ENCODE peak calls at places on chromosome 21, in six cellular contexts. R is mesenchymal stem cell, T is H9, I is IMR-90, G is trophoblast cell, F is H1. B is an unnamed sample.

GRCh38 chr21:33997432-33997831 is 75.9 kb upstream of the MRPS6 start:
- DNase-seq in I (no peak), T (no peak), F (no peak), R (no peak), G (no peak), B (no peak)

GRCh38 chr21:32994305-32994704 is 31.4 kb upstream of the OLIG2 start:
- DNase-seq in I (peak; percentile 31), R (peak; percentile 25), T (no peak), F (no peak), G (no peak), B (no peak)

GRCh38 chr21:33924079-33924765 is 8.6 kb upstream of the ATP5PO start:
- DNase-seq in F (peak; percentile 97), G (peak; percentile 79), I (peak; percentile 72), R (peak; percentile 77), T (peak; percentile 86), B (peak; percentile 86)

GRCh38 chr21:21230672-21231071 is 232.5 kb downstream of the NCAM2 start:
- DNase-seq in T (no peak), R (no peak), I (peak; percentile 24), G (no peak), F (no peak), B (no peak)

GRCh38 chr21:45074818-45075605 is 632 bp downstream of the ADARB1 start:
- DNase-seq in T (peak; percentile 50), I (no peak), F (peak; percentile 67), G (no peak), R (peak; percentile 59), B (peak; percentile 39)

GRCh38 chr21:33206771-33207290 is 22.9 kb upstream of the IFNAR2 start:
- DNase-seq in R (no peak), I (no peak), G (peak; percentile 73), F (peak; percentile 17), T (no peak), B (no peak)

GRCh38 chr21:35624896-35625295 is 435.4 kb downstream of the SETD4 start:
- DNase-seq in T (no peak), I (no peak), G (no peak), R (no peak), F (no peak), B (no peak)

GRCh38 chr21:35256468-35256988 is 207.4 kb upstream of the RUNX1 start:
- DNase-seq in F (no peak), R (peak; percentile 98), I (peak; percentile 100), G (peak; percentile 68), T (no peak), B (peak; percentile 17)

GRCh38 chr21:38533887-38534286 is 35.6 kb upstream of the ERG start:
- DNase-seq in G (no peak), R (peak; percentile 1), T (no peak), I (no peak), F (no peak), B (no peak)

GRCh38 chr21:38930065-38930464 is 124.3 kb downstream of the ETS2 start:
- DNase-seq in F (no peak), G (no peak), T (no peak), R (peak; percentile 26), I (no peak), B (no peak)

DNA sequence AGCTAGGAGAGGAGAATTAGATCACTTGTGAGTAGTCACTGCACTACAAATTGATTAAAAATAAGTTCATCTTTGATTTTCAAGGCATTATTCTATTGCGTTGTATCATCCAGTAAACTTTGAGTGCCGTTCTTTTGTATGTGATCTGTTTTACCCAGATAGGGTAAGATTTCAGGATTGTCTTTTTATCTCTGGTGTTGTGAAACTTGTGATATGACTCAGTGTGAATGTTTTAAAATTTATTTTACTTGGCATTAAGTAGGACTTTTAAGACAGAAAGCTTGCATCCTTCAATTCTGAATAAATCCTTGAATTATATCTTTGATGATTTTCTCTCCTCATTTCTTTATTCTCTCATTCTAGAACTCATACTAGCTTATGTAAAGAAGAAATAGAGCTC is 93.3 kb upstream of the ADAMTS5 start:
- DNase-seq in R (peak; percentile 13), T (no peak), G (no peak), F (no peak), I (peak; percentile 82), B (no peak)
- H4K91ac ChIP-seq in R (no peak overlapping the region), T (no peak overlapping the region), G (no peak overlapping the region), F (no peak overlapping the region), I (no peak overlapping the region), B (no peak overlapping the region)

GRCh38 chr21:15182731-15183130 is 117.9 kb upstream of the NRIP1 start:
- DNase-seq in F (no peak), I (no peak), R (no peak), G (no peak), T (no peak), B (no peak)

DNA sequence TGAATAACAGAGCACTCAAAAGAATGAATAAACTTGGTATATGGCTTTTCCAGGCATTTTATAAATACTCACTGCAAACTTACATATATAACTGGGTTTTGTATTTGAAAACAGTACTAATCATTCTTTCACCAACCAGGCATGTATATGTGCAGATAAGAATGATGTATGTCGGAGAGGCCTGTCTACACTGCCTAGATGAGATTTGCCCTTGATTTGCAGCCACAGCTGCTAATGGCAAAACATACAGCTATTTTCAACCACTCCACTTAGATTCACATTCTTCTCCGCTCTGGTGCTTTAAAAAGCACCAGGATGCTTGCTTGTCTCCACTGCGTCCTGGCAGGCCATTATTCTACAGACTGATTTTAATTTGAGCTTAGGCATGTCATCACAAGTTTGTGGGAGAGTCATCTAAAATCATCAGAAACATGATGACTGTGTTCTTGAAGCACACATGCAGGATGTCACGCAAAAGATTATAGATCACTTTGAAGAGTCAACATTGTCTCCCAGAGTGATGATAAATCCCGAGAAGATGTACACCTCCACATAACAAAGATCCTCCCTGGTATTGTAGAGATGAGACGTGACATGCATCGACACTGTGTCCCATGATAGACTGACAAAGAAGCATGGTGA is 119.0 kb upstream of the NRIP1 start:
- DNase-seq in G (no peak), R (no peak), F (no peak), T (no peak), I (no peak), B (no peak)
- H3K14ac ChIP-seq in G (no peak overlapping the region), R (no peak overlapping the region), F (no peak overlapping the region), T (no peak overlapping the region), I (no peak overlapping the region), B (no peak overlapping the region)

GRCh38 chr21:43727571-43728466 is 8.9 kb downstream of the PDXK start:
- DNase-seq in T (peak; percentile 50), R (peak; percentile 65), G (peak; percentile 94), F (no peak), I (peak; percentile 22), B (no peak)
- H3K18ac ChIP-seq in T (no peak overlapping the region), R (peak overlapping the region; percentile 98), G (peak overlapping the region; percentile 11), F (peak overlapping the region; percentile 97), I (peak overlapping the region; percentile 76), B (peak overlapping the region; percentile 87)

GRCh38 chr21:44076316-44076715 is 30.9 kb upstream of the PWP2 start:
- DNase-seq in G (no peak), F (no peak), I (no peak), R (no peak), T (no peak), B (no peak)

GRCh38 chr21:44071359-44072104 is 35.7 kb upstream of the PWP2 start:
- DNase-seq in R (no peak), T (no peak), F (no peak), I (no peak), G (no peak), B (no peak)

GRCh38 chr21:44070391-44070790 is 36.8 kb upstream of the PWP2 start:
- DNase-seq in G (no peak), R (no peak), F (no peak), I (no peak), T (no peak), B (no peak)

GRCh38 chr21:44072111-44072510 is 35.1 kb upstream of the PWP2 start:
- DNase-seq in F (no peak), T (no peak), R (no peak), G (no peak), I (no peak), B (no peak)

DNA sequence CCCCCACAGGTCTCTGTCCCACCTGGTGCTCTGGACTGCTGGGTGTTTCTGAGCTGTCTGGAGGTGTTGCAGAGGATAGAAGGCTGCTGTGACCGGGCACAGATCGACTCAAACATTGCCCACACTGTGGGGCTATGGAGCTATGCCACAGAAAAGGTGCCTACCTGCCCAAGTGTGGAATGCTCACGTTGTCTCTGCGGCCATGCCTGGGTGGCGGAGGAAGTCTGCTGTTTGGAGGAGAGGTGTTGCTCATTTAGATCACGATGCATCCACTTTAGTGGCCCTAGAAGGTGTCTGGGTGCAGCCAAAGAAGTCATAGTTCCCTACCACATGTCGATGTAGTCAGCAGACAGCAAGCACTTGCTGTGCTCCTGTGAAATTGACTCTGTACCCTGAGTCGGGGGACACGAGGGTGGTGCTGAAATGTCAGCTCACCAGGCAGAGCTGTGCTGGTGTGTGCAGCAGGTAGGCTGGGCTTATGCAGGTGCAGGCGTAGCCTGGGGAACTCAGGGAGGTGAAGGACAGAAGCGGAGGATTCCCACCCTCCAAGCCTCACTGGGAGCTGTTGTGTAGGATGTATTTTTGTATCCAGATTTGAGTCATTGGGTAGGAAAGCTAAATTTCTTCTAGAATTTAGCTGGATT is 32.8 kb upstream of the PWP2 start:
- DNase-seq in G (no peak), F (no peak), R (no peak), I (no peak), T (no peak), B (no peak)
- H4K91ac ChIP-seq in G (no peak overlapping the region), F (no peak overlapping the region), R (no peak overlapping the region), I (no peak overlapping the region), T (no peak overlapping the region), B (no peak overlapping the region)

DNA sequence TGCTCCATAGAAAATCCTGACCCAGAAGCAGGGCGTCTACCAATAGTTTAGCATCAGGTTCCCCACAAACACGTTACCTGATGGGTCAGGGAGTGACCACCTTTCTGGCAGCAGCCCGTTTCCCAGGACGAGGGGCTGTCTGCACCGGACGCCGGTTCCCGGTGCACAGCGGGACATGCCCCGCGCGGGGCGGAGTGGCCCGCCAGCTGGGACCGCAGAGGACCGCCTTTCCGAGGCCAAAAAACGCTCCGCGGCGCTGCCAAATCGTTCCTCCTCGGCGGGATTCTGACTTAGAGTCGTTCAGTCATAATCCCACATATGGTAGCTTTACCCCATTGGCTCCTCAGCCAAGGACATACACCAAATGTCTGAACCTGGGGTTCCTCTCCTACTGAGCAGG is 126.1 kb downstream of the LIPI start:
- DNase-seq in T (no peak), G (no peak), I (no peak), R (no peak), F (no peak), B (no peak)
- H3K14ac ChIP-seq in T (no peak overlapping the region), G (no peak overlapping the region), I (no peak overlapping the region), R (no peak overlapping the region), F (no peak overlapping the region), B (no peak overlapping the region)